ENCODE peak calls at places on chromosome X, in seven cellular contexts. One of them, this sample, is unnamed.

GRCh38 chrX:106564986-106565385 is 46.8 kb upstream of the RADX start:
- DNase-seq in mucosa of gallbladder: no peak
- DNase-seq in NCI-H1417: no peak
- DNase-seq in GM19239: no peak
- DNase-seq in psoas muscle: no peak
- DNase-seq in hypothalamus: no peak
- DNase-seq in tibial artery: no peak
- DNase-seq in this sample: no peak

GRCh38 chrX:133412246-133412645 is 3.0 kb downstream of the GPC4 start:
- DNase-seq in mucosa of gallbladder: no peak
- DNase-seq in NCI-H1417: no peak
- DNase-seq in GM19239: no peak
- DNase-seq in psoas muscle: no peak
- DNase-seq in hypothalamus: no peak
- DNase-seq in tibial artery: no peak
- DNase-seq in this sample: no peak

GRCh38 chrX:13763489-13763888 is 28.9 kb downstream of the OFD1 start:
- DNase-seq in mucosa of gallbladder: no peak
- DNase-seq in NCI-H1417: no peak
- DNase-seq in GM19239: no peak
- DNase-seq in psoas muscle: no peak
- DNase-seq in hypothalamus: peak; percentile 3
- DNase-seq in tibial artery: peak; percentile 46
- DNase-seq in this sample: peak; percentile 52

GRCh38 chrX:1904663-1905218 is 289.9 kb downstream of the ASMT start:
- DNase-seq in mucosa of gallbladder: no peak
- DNase-seq in NCI-H1417: no peak
- DNase-seq in GM19239: no peak
- DNase-seq in psoas muscle: no peak
- DNase-seq in hypothalamus: no peak
- DNase-seq in tibial artery: no peak
- DNase-seq in this sample: no peak

GRCh38 chrX:21723814-21724213 is 34.1 kb downstream of the SMPX start:
- DNase-seq in mucosa of gallbladder: no peak
- DNase-seq in NCI-H1417: no peak
- DNase-seq in GM19239: no peak
- DNase-seq in psoas muscle: no peak
- DNase-seq in hypothalamus: no peak
- DNase-seq in tibial artery: no peak
- DNase-seq in this sample: no peak

GRCh38 chrX:154732421-154733071 is 18.3 kb downstream of the GAB3 start:
- DNase-seq in mucosa of gallbladder: no peak
- DNase-seq in NCI-H1417: no peak
- DNase-seq in GM19239: no peak
- DNase-seq in psoas muscle: no peak
- DNase-seq in hypothalamus: no peak
- DNase-seq in tibial artery: no peak
- DNase-seq in this sample: no peak

GRCh38 chrX:40158036-40158706 is 60.4 kb upstream of the BCOR start:
- DNase-seq in mucosa of gallbladder: no peak
- DNase-seq in NCI-H1417: peak; percentile 76
- DNase-seq in GM19239: no peak
- DNase-seq in psoas muscle: no peak
- DNase-seq in hypothalamus: no peak
- DNase-seq in tibial artery: no peak
- DNase-seq in this sample: no peak

GRCh38 chrX:53253293-53254020 is 27.9 kb downstream of the IQSEC2 start:
- DNase-seq in mucosa of gallbladder: no peak
- DNase-seq in NCI-H1417: no peak
- DNase-seq in GM19239: no peak
- DNase-seq in psoas muscle: no peak
- DNase-seq in hypothalamus: no peak
- DNase-seq in tibial artery: no peak
- DNase-seq in this sample: no peak

GRCh38 chrX:97842468-97843199 is 958.9 kb downstream of the RPA4 start:
- DNase-seq in mucosa of gallbladder: no peak
- DNase-seq in NCI-H1417: no peak
- DNase-seq in GM19239: no peak
- DNase-seq in psoas muscle: no peak
- DNase-seq in hypothalamus: no peak
- DNase-seq in tibial artery: no peak
- DNase-seq in this sample: no peak

GRCh38 chrX:40307871-40308270 is 210.1 kb upstream of the BCOR start:
- DNase-seq in mucosa of gallbladder: no peak
- DNase-seq in NCI-H1417: no peak
- DNase-seq in GM19239: no peak
- DNase-seq in psoas muscle: no peak
- DNase-seq in hypothalamus: no peak
- DNase-seq in tibial artery: no peak
- DNase-seq in this sample: no peak

GRCh38 chrX:10022580-10023245 is 55.6 kb downstream of the CLDN34 start:
- DNase-seq in mucosa of gallbladder: peak; percentile 23
- DNase-seq in NCI-H1417: no peak
- DNase-seq in GM19239: no peak
- DNase-seq in psoas muscle: peak; percentile 48
- DNase-seq in hypothalamus: no peak
- DNase-seq in tibial artery: no peak
- DNase-seq in this sample: no peak

GRCh38 chrX:53930513-53931380 is 113.5 kb downstream of the PHF8 start:
- DNase-seq in mucosa of gallbladder: no peak
- DNase-seq in NCI-H1417: no peak
- DNase-seq in GM19239: no peak
- DNase-seq in psoas muscle: no peak
- DNase-seq in hypothalamus: no peak
- DNase-seq in tibial artery: no peak
- DNase-seq in this sample: no peak

GRCh38 chrX:38820751-38821150 is 19.5 kb downstream of the MID1IP1 start:
- DNase-seq in mucosa of gallbladder: no peak
- DNase-seq in NCI-H1417: no peak
- DNase-seq in GM19239: no peak
- DNase-seq in psoas muscle: no peak
- DNase-seq in hypothalamus: no peak
- DNase-seq in tibial artery: no peak
- DNase-seq in this sample: no peak

GRCh38 chrX:5575407-5575806 is 653.3 kb downstream of the NLGN4X start:
- DNase-seq in mucosa of gallbladder: no peak
- DNase-seq in NCI-H1417: no peak
- DNase-seq in GM19239: no peak
- DNase-seq in psoas muscle: no peak
- DNase-seq in hypothalamus: no peak
- DNase-seq in tibial artery: no peak
- DNase-seq in this sample: no peak

GRCh38 chrX:22748093-22748999 is 251.4 kb upstream of the DDX53 start:
- DNase-seq in mucosa of gallbladder: peak; percentile 41
- DNase-seq in NCI-H1417: peak; percentile 56
- DNase-seq in GM19239: no peak
- DNase-seq in psoas muscle: no peak
- DNase-seq in hypothalamus: peak; percentile 0
- DNase-seq in tibial artery: peak; percentile 18
- DNase-seq in this sample: peak; percentile 42

GRCh38 chrX:3476973-3477372 is 130.5 kb upstream of the MXRA5 start:
- DNase-seq in mucosa of gallbladder: no peak
- DNase-seq in NCI-H1417: no peak
- DNase-seq in GM19239: no peak
- DNase-seq in psoas muscle: no peak
- DNase-seq in hypothalamus: no peak
- DNase-seq in tibial artery: no peak
- DNase-seq in this sample: no peak